ENCODE peak calls at places on chromosomes 16 and 17, in six cellular contexts. C is heart left ventricle; H is stromal cell of bone marrow; W is stimulated activated CD8-positive, alpha-beta memory T cell treated with anti-CD3 and anti-CD28 coated beads, Interleukin-12 subunit alpha, Interleukin-12 subunit beta, amount 100 ng/mL, for 4 hours; O is NCI-H2081; I is astrocyte of the cerebellum. F is an unnamed sample.

GRCh38 chr17:80027043-80027435 is 8.6 kb downstream of the TBC1D16 start:
- DNase-seq in C (no peak), H (no peak), W (no peak), O (no peak), I (no peak), F (no peak)

GRCh38 chr16:66878067-66878466 is 2.2 kb upstream of the PDP2 start:
- DNase-seq in C (no peak), H (no peak), W (no peak), O (no peak), I (no peak), F (no peak)

GRCh38 chr17:45091778-45092425 is 30.8 kb downstream of the NMT1 start:
- DNase-seq in C (no peak), H (no peak), W (no peak), O (no peak), I (no peak), F (no peak)

GRCh38 chr17:67054011-67054591 is 9.7 kb downstream of the CACNG1 start:
- DNase-seq in C (no peak), H (no peak), W (no peak), O (no peak), I (no peak), F (no peak)

GRCh38 chr16:81582655-81583441 is 138.2 kb downstream of the CMIP start:
- DNase-seq in C (no peak), H (no peak), W (no peak), O (no peak), I (no peak), F (no peak)

GRCh38 chr16:81495321-81496234 is 51.0 kb downstream of the CMIP start:
- DNase-seq in C (peak; percentile 70), H (no peak), W (no peak), O (no peak), I (no peak), F (no peak)

GRCh38 chr17:53462393-53462811 is 360.3 kb upstream of the KIF2B start:
- DNase-seq in C (no peak), H (no peak), W (no peak), O (no peak), I (peak; percentile 3), F (no peak)

GRCh38 chr17:1966274-1967086 is 58.7 kb downstream of the RTN4RL1 start:
- DNase-seq in C (no peak), H (no peak), W (no peak), O (no peak), I (no peak), F (no peak)

GRCh38 chr17:12020595-12021590 is at the start of gene MAP2K4:
- DNase-seq in C (peak; percentile 94), H (peak; percentile 67), W (peak; percentile 89), O (peak; percentile 62), I (peak; percentile 68), F (peak; percentile 72)

GRCh38 chr16:87132361-87133014 is 184.7 kb downstream of the C16orf95 start:
- DNase-seq in C (no peak), H (peak; percentile 42), W (no peak), O (no peak), I (peak; percentile 84), F (peak; percentile 95)

GRCh38 chr16:84985079-84986065 is 26.0 kb downstream of the ZDHHC7 start:
- DNase-seq in C (no peak), H (peak; percentile 82), W (no peak), O (no peak), I (no peak), F (no peak)

GRCh38 chr16:90044111-90044551 is 24.9 kb upstream of the DBNDD1 start:
- DNase-seq in C (no peak), H (no peak), W (no peak), O (no peak), I (no peak), F (no peak)

GRCh38 chr16:11583171-11583570 is 3.5 kb downstream of the LITAF start:
- DNase-seq in C (no peak), H (peak; percentile 51), W (no peak), O (no peak), I (peak; percentile 50), F (no peak)

GRCh38 chr16:57061084-57061905 is 31.1 kb upstream of the CPNE2 start:
- DNase-seq in C (peak; percentile 84), H (peak; percentile 47), W (no peak), O (no peak), I (no peak), F (no peak)

GRCh38 chr17:67628580-67629013 is 89.1 kb upstream of the NOL11 start:
- DNase-seq in C (no peak), H (no peak), W (no peak), O (no peak), I (no peak), F (no peak)

GRCh38 chr16:54734156-54734555 is 196.5 kb upstream of the IRX5 start:
- DNase-seq in C (no peak), H (no peak), W (no peak), O (no peak), I (no peak), F (no peak)

GRCh38 chr17:66604381-66604780 is 230.5 kb upstream of the CACNG5 start:
- DNase-seq in C (no peak), H (no peak), W (no peak), O (no peak), I (no peak), F (no peak)

GRCh38 chr16:82081271-82081670 is 46.2 kb downstream of the HSD17B2 start:
- DNase-seq in C (no peak), H (no peak), W (no peak), O (no peak), I (no peak), F (no peak)

GRCh38 chr16:8782673-8783072 is 14.8 kb downstream of the TMEM186 start:
- DNase-seq in C (no peak), H (no peak), W (no peak), O (no peak), I (no peak), F (no peak)

GRCh38 chr17:83144421-83145357 is 65.3 kb downstream of the METRNL start:
- DNase-seq in C (no peak), H (peak; percentile 32), W (no peak), O (peak; percentile 5), I (no peak), F (peak; percentile 89)

GRCh38 chr17:69945698-69946185 is 129.3 kb upstream of the KCNJ16 start:
- DNase-seq in C (no peak), H (no peak), W (no peak), O (no peak), I (no peak), F (no peak)

GRCh38 chr17:4944163-4944553 is 4.1 kb downstream of the RNF167 start:
- DNase-seq in C (no peak), H (no peak), W (no peak), O (no peak), I (no peak), F (no peak)

GRCh38 chr17:59753522-59754467 is 46.3 kb downstream of the VMP1 start:
- DNase-seq in C (no peak), H (peak; percentile 76), W (no peak), O (peak; percentile 87), I (peak; percentile 92), F (peak; percentile 87)

GRCh38 chr17:81621494-81622230 is 15.2 kb downstream of the NPLOC4 start:
- DNase-seq in C (peak; percentile 27), H (no peak), W (no peak), O (no peak), I (no peak), F (no peak)

GRCh38 chr17:59565959-59566324 is 532 bp downstream of the DHX40 start:
- DNase-seq in C (peak; percentile 36), H (peak; percentile 67), W (peak; percentile 6), O (peak; percentile 78), I (peak; percentile 60), F (peak; percentile 29)

GRCh38 chr16:86509759-86510464 is 415 bp upstream of the FOXF1 start:
- DNase-seq in C (no peak), H (no peak), W (no peak), O (no peak), I (peak; percentile 59), F (no peak)

GRCh38 chr17:3924421-3925350 is 8.4 kb upstream of the P2RX1 start:
- DNase-seq in C (peak; percentile 56), H (no peak), W (no peak), O (no peak), I (no peak), F (no peak)

GRCh38 chr17:63474914-63475460 is 1.9 kb upstream of the ACE start:
- DNase-seq in C (no peak), H (no peak), W (no peak), O (no peak), I (no peak), F (no peak)

GRCh38 chr17:44146375-44147346 is 4.9 kb downstream of the HROB start:
- DNase-seq in C (no peak), H (no peak), W (no peak), O (no peak), I (no peak), F (no peak)

GRCh38 chr17:18093616-18094408 is 6.1 kb downstream of the DRG2 start:
- DNase-seq in C (peak; percentile 75), H (peak; percentile 34), W (no peak), O (no peak), I (peak; percentile 8), F (peak; percentile 17)

GRCh38 chr17:69898606-69899005 is 176.4 kb upstream of the KCNJ16 start:
- DNase-seq in C (no peak), H (peak; percentile 78), W (no peak), O (no peak), I (no peak), F (no peak)

GRCh38 chr16:54447606-54448440 is 161.2 kb upstream of the IRX3 start:
- DNase-seq in C (no peak), H (peak; percentile 91), W (no peak), O (no peak), I (peak; percentile 70), F (no peak)

GRCh38 chr17:38703742-38704644 is 1.1 kb upstream of the MLLT6 start:
- DNase-seq in C (peak; percentile 89), H (no peak), W (peak; percentile 75), O (peak; percentile 98), I (no peak), F (no peak)

GRCh38 chr16:86222541-86222940 is 287.8 kb upstream of the FOXF1 start:
- DNase-seq in C (no peak), H (no peak), W (no peak), O (no peak), I (no peak), F (no peak)

GRCh38 chr16:22070361-22071351 is 21.7 kb upstream of the VWA3A start:
- DNase-seq in C (no peak), H (peak; percentile 31), W (no peak), O (no peak), I (peak; percentile 40), F (no peak)

GRCh38 chr17:30942311-30943079 is 20.8 kb downstream of the ADAP2 start:
- DNase-seq in C (no peak), H (no peak), W (no peak), O (no peak), I (no peak), F (no peak)

F was measured in smooth muscle cell of the brain vasculature.